ENCODE peak calls at places on chromosomes 13 and 19, in ten cellular contexts. R is SK-N-SH, S is HCT116, I is spleen, K is vagina, B is breast epithelium, E is stomach, H is sigmoid colon, N is suprapubic skin, J is transverse colon. Z is an unnamed sample.

GRCh38 chr19:54035215-54036178 is 28.2 kb downstream of the VSTM1 start:
- DNase-seq in R (no peak), S (no peak), I (no peak), K (no peak), B (no peak), E (no peak), H (no peak), N (no peak), J (no peak), Z (no peak)

GRCh38 chr13:110716235-110716505 is 2.7 kb downstream of the ING1 start:
- DNase-seq in R (no peak), S (no peak), I (no peak), K (peak), B (no peak), E (peak), H (peak), N (no peak), J (peak), Z (peak)

GRCh38 chr19:35041548-35042055 is at the start of gene HPN:
- DNase-seq in R (no peak), S (no peak), I (no peak), K (no peak), B (peak), E (peak), H (no peak), N (no peak), J (no peak), Z (no peak)

GRCh38 chr13:93450226-93450625 is 223.6 kb downstream of the GPC6 start:
- DNase-seq in R (peak), S (no peak), I (no peak), K (no peak), B (no peak), E (no peak), H (no peak), N (no peak), J (no peak), Z (no peak)

GRCh38 chr19:35773020-35773809 is 2.1 kb upstream of the ARHGAP33 start:
- DNase-seq in R (no peak), S (no peak), I (no peak), K (no peak), B (no peak), E (no peak), H (no peak), N (no peak), J (no peak), Z (no peak)

GRCh38 chr13:72763411-72763810 is 18.3 kb downstream of the DIS3 start:
- DNase-seq in R (no peak), S (no peak), I (no peak), K (no peak), B (no peak), E (no peak), H (no peak), N (no peak), J (no peak), Z (no peak)

GRCh38 chr19:34432797-34433196 is 4.6 kb downstream of the UBA2 start:
- DNase-seq in R (no peak), S (no peak), I (no peak), K (no peak), B (no peak), E (no peak), H (no peak), N (no peak), J (no peak), Z (no peak)

GRCh38 chr19:54449701-54450069 is 686 bp downstream of the LENG8 start:
- DNase-seq in R (no peak), S (no peak), I (no peak), K (no peak), B (no peak), E (no peak), H (no peak), N (no peak), J (no peak), Z (no peak)

GRCh38 chr13:109272595-109273325 is 513.6 kb downstream of the IRS2 start:
- DNase-seq in R (no peak), S (no peak), I (no peak), K (no peak), B (no peak), E (no peak), H (no peak), N (no peak), J (no peak), Z (no peak)

GRCh38 chr13:85317781-85318180 is 481.4 kb downstream of the SLITRK6 start:
- DNase-seq in R (no peak), S (no peak), I (no peak), K (no peak), B (no peak), E (no peak), H (no peak), N (no peak), J (no peak), Z (no peak)

GRCh38 chr13:42394361-42395065 is 122.6 kb downstream of the AKAP11 start:
- DNase-seq in R (no peak), S (no peak), I (no peak), K (no peak), B (no peak), E (no peak), H (no peak), N (no peak), J (no peak), Z (no peak)

GRCh38 chr19:51075998-51076397 is 6.7 kb downstream of the KLK14 start:
- DNase-seq in R (no peak), S (no peak), I (no peak), K (no peak), B (no peak), E (no peak), H (no peak), N (no peak), J (no peak), Z (no peak)

GRCh38 chr13:110680852-110681251 is 25.1 kb downstream of the CARS2 start:
- DNase-seq in R (peak), S (peak), I (peak), K (no peak), B (no peak), E (no peak), H (no peak), N (no peak), J (no peak), Z (peak)

GRCh38 chr13:113860579-113861432 is 3.1 kb downstream of the GAS6 start:
- DNase-seq in R (no peak), S (no peak), I (no peak), K (no peak), B (peak), E (peak), H (no peak), N (peak), J (peak), Z (no peak)

GRCh38 chr13:93079294-93079693 is 147.3 kb upstream of the GPC6 start:
- DNase-seq in R (peak), S (no peak), I (no peak), K (no peak), B (no peak), E (no peak), H (no peak), N (no peak), J (no peak), Z (no peak)

GRCh38 chr13:45456196-45456972 is 8.4 kb upstream of the COG3 start:
- DNase-seq in R (no peak), S (no peak), I (no peak), K (no peak), B (no peak), E (no peak), H (no peak), N (no peak), J (no peak), Z (no peak)

GRCh38 chr13:51683537-51684050 is 99.3 kb downstream of the WDFY2 start:
- DNase-seq in R (no peak), S (no peak), I (no peak), K (no peak), B (no peak), E (no peak), H (no peak), N (no peak), J (no peak), Z (no peak)

GRCh38 chr13:46031581-46032263 is 20.8 kb downstream of the ZC3H13 start:
- DNase-seq in R (no peak), S (no peak), I (no peak), K (no peak), B (no peak), E (no peak), H (no peak), N (no peak), J (no peak), Z (no peak)

GRCh38 chr13:26897706-26898550 is 137.3 kb upstream of the GPR12 start:
- DNase-seq in R (no peak), S (no peak), I (no peak), K (no peak), B (no peak), E (no peak), H (no peak), N (no peak), J (no peak), Z (no peak)

GRCh38 chr13:98977568-98978270 is at the start of gene DOCK9:
- DNase-seq in R (no peak), S (no peak), I (no peak), K (no peak), B (peak), E (peak), H (peak), N (no peak), J (peak), Z (no peak)

GRCh38 chr13:80133631-80134083 is 207.3 kb downstream of the SPRY2 start:
- DNase-seq in R (no peak), S (no peak), I (no peak), K (no peak), B (no peak), E (no peak), H (no peak), N (no peak), J (peak), Z (no peak)

GRCh38 chr19:3358392-3358918 is 7.9 kb upstream of the NFIC start:
- DNase-seq in R (peak), S (no peak), I (peak), K (no peak), B (no peak), E (no peak), H (peak), N (no peak), J (no peak), Z (no peak)
- H3K27ac ChIP-seq in R (no peak), S (peak), I (no peak), K (peak), B (peak), E (peak), H (peak), N (peak), J (peak), Z (no peak)

GRCh38 chr13:81442904-81443303 is 1102.0 kb upstream of the SPRY2 start:
- DNase-seq in R (no peak), S (no peak), I (no peak), K (no peak), B (no peak), E (no peak), H (no peak), N (no peak), J (no peak), Z (no peak)
- TF ChIP-seq POLR2AphosphoS5 in R (no peak), S (no peak), I (no peak), K (no peak), B (no peak), E (no peak), H (no peak), N (no peak), J (no peak), Z (no peak)

GRCh38 chr19:41194157-41194552 is 1.1 kb downstream of the CYP2S1 start:
- DNase-seq in R (no peak), S (no peak), I (no peak), K (no peak), B (no peak), E (no peak), H (no peak), N (no peak), J (no peak), Z (no peak)
- TF ChIP-seq CTCF in R (no peak), S (no peak), I (no peak), K (no peak), B (no peak), E (no peak), H (no peak), N (no peak), J (no peak), Z (no peak)

GRCh38 chr13:30334663-30335386 is 27.5 kb upstream of the KATNAL1 start:
- DNase-seq in R (peak), S (peak), I (no peak), K (no peak), B (no peak), E (no peak), H (no peak), N (no peak), J (no peak), Z (peak)
- H3K27ac ChIP-seq in R (no peak), S (no peak), I (no peak), K (no peak), B (no peak), E (no peak), H (no peak), N (no peak), J (no peak), Z (no peak)